ENCODE peak calls at places on chromosomes 11 and 22, in six cellular contexts. N is IMR-90, G is trophoblast cell, Z is H1, X is H9, M is mesenchymal stem cell. Q is an unnamed sample.

GRCh38 chr22:50303848-50304527 is 3.5 kb downstream of the PLXNB2 start:
- DNase-seq in N (no peak), G (peak; percentile 99), Z (no peak), X (peak; percentile 77), M (no peak), Q (no peak)

GRCh38 chr11:80586464-80586863 is 1145.6 kb upstream of the TENM4 start:
- DNase-seq in N (peak; percentile 4), G (peak; percentile 30), Z (no peak), X (no peak), M (no peak), Q (no peak)

GRCh38 chr11:72569966-72570892 is 104.0 kb downstream of the PDE2A start:
- DNase-seq in N (peak; percentile 66), G (peak; percentile 93), Z (no peak), X (peak; percentile 19), M (peak; percentile 45), Q (no peak)

GRCh38 chr11:1752907-1753425 is 2.6 kb upstream of the IFITM10 start:
- DNase-seq in N (no peak), G (no peak), Z (no peak), X (no peak), M (no peak), Q (no peak)

GRCh38 chr11:88312665-88313064 is 24.9 kb downstream of the CTSC start:
- DNase-seq in N (no peak), G (no peak), Z (no peak), X (no peak), M (peak; percentile 48), Q (no peak)

GRCh38 chr11:62664405-62665074 is 470 bp downstream of the C11orf98 start:
- DNase-seq in N (peak; percentile 50), G (peak; percentile 79), Z (no peak), X (peak; percentile 74), M (no peak), Q (no peak)

GRCh38 chr11:1924121-1924520 is 4.6 kb downstream of the TNNT3 start:
- DNase-seq in N (no peak), G (no peak), Z (no peak), X (no peak), M (no peak), Q (no peak)

GRCh38 chr11:14454861-14455632 is 44.6 kb downstream of the COPB1 start:
- DNase-seq in N (peak; percentile 39), G (peak; percentile 64), Z (no peak), X (no peak), M (peak; percentile 56), Q (peak; percentile 1)

GRCh38 chr11:102592634-102593581 is 32.2 kb downstream of the MMP20 start:
- DNase-seq in N (peak; percentile 20), G (peak; percentile 73), Z (no peak), X (peak; percentile 37), M (peak; percentile 42), Q (no peak)

GRCh38 chr11:57633394-57634058 is 16.2 kb downstream of the YPEL4 start:
- DNase-seq in N (no peak), G (no peak), Z (no peak), X (no peak), M (no peak), Q (no peak)

DNA sequence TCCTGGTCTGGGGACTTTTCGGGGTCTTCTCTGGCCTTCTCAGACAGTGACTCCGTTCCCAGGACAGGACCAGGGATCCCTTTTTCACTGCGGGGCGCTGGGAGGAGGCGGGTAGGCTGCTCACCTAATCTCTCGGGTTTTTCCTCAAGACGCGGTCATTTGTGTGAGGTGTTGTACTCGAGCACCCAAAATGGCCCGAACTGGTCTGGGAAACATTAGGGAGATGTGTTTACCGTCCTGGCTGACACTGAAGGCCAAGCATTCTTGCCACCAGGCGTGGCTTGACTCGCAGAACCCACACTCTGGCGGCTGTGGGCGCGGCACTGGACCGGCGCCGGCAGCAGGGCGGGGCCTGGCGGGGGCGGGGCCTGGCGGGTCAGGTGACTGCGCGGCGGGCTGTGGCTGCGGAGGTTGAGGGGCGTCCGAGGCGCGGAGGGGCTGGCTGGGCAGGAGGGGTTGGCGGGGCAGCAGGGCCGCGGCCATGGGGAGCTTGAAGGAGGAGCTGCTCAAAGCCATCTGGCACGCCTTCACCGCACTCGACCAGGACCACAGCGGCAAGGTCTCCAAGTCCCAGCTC is at the start of gene SWAP70:
- DNase-seq in N (peak; percentile 82), G (peak; percentile 95), Z (peak; percentile 63), X (peak; percentile 95), M (peak; percentile 87), Q (peak; percentile 80)
- H2BK120ac ChIP-seq in N (peak within 1 kb of the TSS; percentile 69), G (peak within 1 kb of the TSS; percentile 87), Z (no peak within 1 kb of the TSS), X (no peak within 1 kb of the TSS), M (peak within 1 kb of the TSS; percentile 93), Q (no peak within 1 kb of the TSS)

GRCh38 chr11:77136074-77136473 is 8.0 kb downstream of the MYO7A start:
- DNase-seq in N (peak; percentile 71), G (no peak), Z (no peak), X (no peak), M (peak; percentile 54), Q (no peak)
- H2AFZ ChIP-seq in N (no peak overlapping the region), G (no peak overlapping the region), Z (no peak overlapping the region), X (no peak overlapping the region), M (no peak overlapping the region), Q (no peak overlapping the region)

DNA sequence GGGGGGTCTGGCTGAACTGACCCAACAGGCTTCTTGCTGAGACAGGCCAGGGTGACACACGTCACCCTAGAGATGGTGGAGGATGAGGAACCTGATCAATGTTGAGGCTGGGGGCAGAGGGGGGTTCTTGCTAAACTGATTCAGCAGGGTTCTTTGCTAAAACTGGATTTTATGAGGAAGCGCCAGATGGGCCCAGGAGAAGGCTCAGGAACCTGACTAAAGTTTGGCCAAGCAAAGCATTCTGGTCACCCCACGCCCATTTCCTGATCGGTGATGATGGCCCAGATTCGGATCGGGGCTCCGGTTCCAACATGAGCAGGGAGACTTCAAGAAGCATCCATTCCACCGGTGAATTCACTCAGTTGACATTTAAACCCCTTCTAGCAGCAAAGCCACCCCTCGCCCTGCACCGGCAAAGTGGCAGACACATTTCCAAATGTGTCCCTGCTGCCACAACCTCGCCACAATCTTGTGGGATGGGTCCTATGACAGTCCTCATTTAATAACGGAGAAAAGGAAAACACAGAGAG is 34.2 kb upstream of the SLC22A12 start:
- DNase-seq in N (no peak), G (no peak), Z (no peak), X (no peak), M (no peak), Q (no peak)
- H2BK120ac ChIP-seq in N (no peak overlapping the region), G (no peak overlapping the region), Z (no peak overlapping the region), X (no peak overlapping the region), M (no peak overlapping the region), Q (peak overlapping the region; percentile 26)

GRCh38 chr11:10322401-10322800 is 17.5 kb downstream of the ADM start:
- DNase-seq in N (no peak), G (peak; percentile 33), Z (no peak), X (no peak), M (no peak), Q (no peak)

GRCh38 chr11:10323793-10324170 is 18.9 kb downstream of the ADM start:
- DNase-seq in N (peak; percentile 47), G (peak; percentile 28), Z (no peak), X (no peak), M (peak; percentile 40), Q (no peak)

GRCh38 chr11:10325398-10326079 is 20.7 kb downstream of the ADM start:
- DNase-seq in N (peak; percentile 99), G (no peak), Z (no peak), X (no peak), M (peak; percentile 85), Q (no peak)

GRCh38 chr11:10324474-10324873 is 19.6 kb downstream of the ADM start:
- DNase-seq in N (peak; percentile 54), G (no peak), Z (no peak), X (no peak), M (no peak), Q (no peak)

GRCh38 chr11:10322830-10323792 is 18.2 kb downstream of the ADM start:
- DNase-seq in N (peak; percentile 93), G (peak; percentile 98), Z (no peak), X (no peak), M (peak; percentile 95), Q (no peak)
- H2AFZ ChIP-seq in N (no peak overlapping the region), G (no peak overlapping the region), Z (no peak overlapping the region), X (no peak overlapping the region), M (no peak overlapping the region), Q (peak overlapping the region; percentile 79)

DNA sequence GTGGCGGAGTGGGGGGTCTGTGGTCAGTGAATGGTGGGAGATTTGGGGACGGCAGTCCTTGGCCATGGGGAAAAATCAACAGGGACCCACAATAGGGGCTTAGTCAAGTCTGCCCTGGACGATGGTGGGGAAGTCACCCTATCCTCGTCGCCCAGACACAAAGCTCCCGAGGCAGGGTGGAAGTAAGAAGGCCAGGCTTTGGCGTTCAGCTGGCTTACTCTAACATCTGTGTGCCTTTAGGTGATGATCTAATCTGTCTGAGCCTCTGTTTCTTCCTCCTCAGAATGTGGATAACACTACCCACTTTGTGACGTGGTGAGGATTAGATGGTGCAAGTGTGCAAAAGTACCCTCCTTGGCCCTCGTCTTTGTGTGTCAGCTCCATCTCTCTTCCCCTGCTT is 192.2 kb downstream of the ST3GAL4 start:
- DNase-seq in N (peak; percentile 7), G (no peak), Z (no peak), X (no peak), M (no peak), Q (no peak)
- H2BK120ac ChIP-seq in N (no peak overlapping the region), G (no peak overlapping the region), Z (no peak overlapping the region), X (no peak overlapping the region), M (no peak overlapping the region), Q (no peak overlapping the region)

GRCh38 chr11:69878144-69878883 is 59.1 kb upstream of the FGF3 start:
- DNase-seq in N (no peak), G (no peak), Z (no peak), X (peak; percentile 21), M (no peak), Q (no peak)

GRCh38 chr11:69878927-69879733 is 59.9 kb upstream of the FGF3 start:
- DNase-seq in N (no peak), G (no peak), Z (no peak), X (peak; percentile 20), M (no peak), Q (no peak)

GRCh38 chr11:69876013-69876412 is 56.8 kb upstream of the FGF3 start:
- DNase-seq in N (no peak), G (no peak), Z (no peak), X (no peak), M (no peak), Q (no peak)

GRCh38 chr11:69874984-69875673 is 55.9 kb upstream of the FGF3 start:
- DNase-seq in N (no peak), G (no peak), Z (no peak), X (peak; percentile 25), M (no peak), Q (no peak)

GRCh38 chr11:69877235-69877634 is 58.0 kb upstream of the FGF3 start:
- DNase-seq in N (no peak), G (no peak), Z (no peak), X (no peak), M (no peak), Q (no peak)
- H2AFZ ChIP-seq in N (no peak overlapping the region), G (no peak overlapping the region), Z (no peak overlapping the region), X (no peak overlapping the region), M (no peak overlapping the region), Q (no peak overlapping the region)

DNA sequence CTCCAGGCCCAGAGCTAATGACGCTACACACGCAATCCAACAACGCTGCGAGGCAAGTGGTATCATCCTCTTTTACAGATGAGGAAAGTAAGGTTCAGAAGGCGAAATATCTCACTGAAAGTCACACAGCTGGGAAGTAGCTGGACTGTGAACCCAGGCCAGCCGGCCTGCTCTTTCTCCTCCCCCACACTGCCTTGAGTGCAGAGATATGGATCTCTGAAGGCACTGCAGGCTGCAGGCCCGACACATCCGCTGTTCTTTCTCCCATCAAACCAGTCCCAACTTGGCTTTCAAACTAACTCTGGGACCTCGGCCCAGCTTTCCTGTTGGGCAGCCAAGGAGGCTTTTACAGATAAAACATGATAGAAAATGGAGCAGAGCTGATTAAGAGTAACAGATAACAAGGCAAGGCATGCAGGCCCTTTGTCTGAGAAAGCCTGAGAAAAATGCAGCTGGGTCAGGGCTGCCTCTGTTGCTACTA is 64.0 kb upstream of the PTPRJ start:
- DNase-seq in N (no peak), G (peak; percentile 98), Z (no peak), X (no peak), M (peak; percentile 53), Q (no peak)
- H2BK120ac ChIP-seq in N (peak overlapping the region; percentile 28), G (peak overlapping the region; percentile 44), Z (no peak overlapping the region), X (no peak overlapping the region), M (no peak overlapping the region), Q (no peak overlapping the region)